ENCODE peak calls at places on chromosome 3, in six cellular contexts. T, B, R, G, S and M are unnamed samples.

GRCh38 chr3:63661242-63661641 is 8.8 kb downstream of the SNTN start:
- DNase-seq in T (no peak), B (no peak), R (peak), G (no peak), S (no peak), M (no peak)

GRCh38 chr3:187689984-187690383 is 12.4 kb downstream of the RTP2 start:
- DNase-seq in T (no peak), B (no peak), R (no peak), G (no peak), S (no peak), M (no peak)

GRCh38 chr3:3560566-3561336 is 238.5 kb upstream of the LRRN1 start:
- DNase-seq in T (no peak), B (no peak), R (no peak), G (no peak), S (no peak), M (no peak)

GRCh38 chr3:153599685-153600084 is 437.7 kb downstream of the RAP2B start:
- DNase-seq in T (no peak), B (no peak), R (no peak), G (peak), S (peak), M (no peak)

GRCh38 chr3:30162579-30162978 is 443.8 kb upstream of the TGFBR2 start:
- DNase-seq in T (no peak), B (no peak), R (no peak), G (no peak), S (no peak), M (no peak)

GRCh38 chr3:11944052-11944673 is 60.0 kb upstream of the SYN2 start:
- DNase-seq in T (peak), B (no peak), R (peak), G (no peak), S (peak), M (no peak)

GRCh38 chr3:42588625-42589024 is 2.0 kb upstream of the SS18L2 start:
- DNase-seq in T (no peak), B (no peak), R (no peak), G (no peak), S (no peak), M (no peak)

GRCh38 chr3:58613236-58614132 is 36.3 kb upstream of the FAM107A start:
- DNase-seq in T (no peak), B (no peak), R (no peak), G (no peak), S (no peak), M (no peak)

GRCh38 chr3:197168606-197169005 is 129.8 kb downstream of the DLG1 start:
- DNase-seq in T (no peak), B (no peak), R (no peak), G (no peak), S (no peak), M (no peak)

GRCh38 chr3:195113536-195113935 is 157.4 kb downstream of the XXYLT1 start:
- DNase-seq in T (no peak), B (no peak), R (no peak), G (no peak), S (no peak), M (no peak)

GRCh38 chr3:58188173-58188564 is 22.6 kb downstream of the DNASE1L3 start:
- DNase-seq in T (peak), B (no peak), R (no peak), G (no peak), S (no peak), M (no peak)

GRCh38 chr3:197224034-197224444 is 74.4 kb downstream of the DLG1 start:
- DNase-seq in T (peak), B (no peak), R (peak), G (no peak), S (no peak), M (no peak)

GRCh38 chr3:50708620-50709019 is 33.9 kb downstream of the DOCK3 start:
- DNase-seq in T (no peak), B (no peak), R (no peak), G (no peak), S (no peak), M (no peak)

GRCh38 chr3:38533285-38533994 is 37.3 kb downstream of the EXOG start:
- DNase-seq in T (no peak), B (peak), R (peak), G (peak), S (no peak), M (no peak)

GRCh38 chr3:155604967-155605366 is 139.9 kb downstream of the PLCH1 start:
- DNase-seq in T (no peak), B (no peak), R (no peak), G (no peak), S (no peak), M (no peak)

GRCh38 chr3:16374047-16375019 is 109.3 kb downstream of the OXNAD1 start:
- DNase-seq in T (no peak), B (peak), R (no peak), G (no peak), S (no peak), M (no peak)

GRCh38 chr3:191361456-191361855 is 31.1 kb upstream of the UTS2B start:
- DNase-seq in T (no peak), B (no peak), R (no peak), G (no peak), S (no peak), M (no peak)

GRCh38 chr3:193933451-193933850 is 202.5 kb upstream of the HES1 start:
- DNase-seq in T (no peak), B (no peak), R (no peak), G (no peak), S (no peak), M (no peak)

GRCh38 chr3:32681811-32682210 is 3.2 kb upstream of the CNOT10 start:
- DNase-seq in T (no peak), B (no peak), R (no peak), G (no peak), S (no peak), M (no peak)

GRCh38 chr3:50674349-50675178 is at the start of gene DOCK3:
- DNase-seq in T (no peak), B (peak), R (peak), G (peak), S (peak), M (no peak)

GRCh38 chr3:183253364-183253960 is 409 bp downstream of the B3GNT5 start:
- DNase-seq in T (no peak), B (peak), R (peak), G (peak), S (peak), M (peak)

GRCh38 chr3:141795719-141796435 is 32.7 kb downstream of the GRK7 start:
- DNase-seq in T (no peak), B (peak), R (no peak), G (peak), S (peak), M (peak)

GRCh38 chr3:16720367-16720766 is 115.1 kb upstream of the DAZL start:
- DNase-seq in T (no peak), B (no peak), R (no peak), G (no peak), S (no peak), M (no peak)

GRCh38 chr3:124701687-124702086 is 28.6 kb upstream of the UMPS start:
- DNase-seq in T (no peak), B (no peak), R (no peak), G (no peak), S (no peak), M (no peak)

GRCh38 chr3:42843730-42844713 is 31.7 kb downstream of the CYP8B1 start:
- DNase-seq in T (no peak), B (no peak), R (no peak), G (no peak), S (peak), M (no peak)

GRCh38 chr3:71584216-71585061 is 911 bp upstream of the FOXP1 start:
- DNase-seq in T (no peak), B (peak), R (peak), G (peak), S (peak), M (peak)

GRCh38 chr3:192992346-192992745 is 74.7 kb upstream of the MB21D2 start:
- DNase-seq in T (no peak), B (no peak), R (no peak), G (no peak), S (no peak), M (no peak)

GRCh38 chr3:24406900-24407299 is 87.8 kb downstream of the THRB start:
- DNase-seq in T (no peak), B (no peak), R (no peak), G (no peak), S (no peak), M (no peak)

GRCh38 chr3:133934073-133934970 is 38.6 kb upstream of the RAB6B start:
- DNase-seq in T (no peak), B (no peak), R (no peak), G (no peak), S (no peak), M (no peak)

GRCh38 chr3:31210068-31210650 is 315.7 kb upstream of the GADL1 start:
- DNase-seq in T (no peak), B (no peak), R (peak), G (no peak), S (no peak), M (no peak)
- TF ChIP-seq CTCF in T (no peak), B (peak), R (peak), G (no peak), S (no peak), M (no peak)

GRCh38 chr3:53046171-53047170 is 598 bp upstream of the SFMBT1 start:
- DNase-seq in T (no peak), B (peak), R (peak), G (peak), S (peak), M (no peak)
- TF ChIP-seq CTCF in T (peak), B (peak), R (peak), G (peak), S (peak), M (peak)

DNA sequence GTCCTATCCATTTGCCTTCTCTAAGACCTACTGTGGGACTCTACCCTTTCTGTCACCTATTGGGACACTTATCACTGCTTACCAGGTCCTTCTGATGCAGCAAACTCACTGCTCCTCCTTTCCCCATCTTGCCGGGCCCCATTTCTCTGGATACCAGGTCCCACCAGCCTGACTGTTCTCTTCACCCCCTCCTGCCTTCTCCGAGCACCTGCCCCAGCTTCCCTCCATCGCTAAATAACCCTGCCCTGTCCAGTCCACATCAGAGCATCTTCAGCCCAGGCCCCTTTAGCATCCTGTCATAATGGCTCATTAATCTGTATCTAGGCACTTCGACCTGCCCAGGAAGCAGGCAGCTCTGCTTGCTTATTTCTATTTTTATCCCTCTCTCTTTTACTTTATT is 74.7 kb downstream of the CRYGS start:
- DNase-seq in T (no peak), B (no peak), R (no peak), G (no peak), S (no peak), M (no peak)
- TF ChIP-seq CTCF in T (no peak), B (no peak), R (no peak), G (no peak), S (no peak), M (no peak)

GRCh38 chr3:115081444-115081843 is 65.6 kb downstream of the ZBTB20 start:
- DNase-seq in T (no peak), B (no peak), R (no peak), G (no peak), S (no peak), M (no peak)

GRCh38 chr3:115086379-115086778 is 60.7 kb downstream of the ZBTB20 start:
- DNase-seq in T (no peak), B (no peak), R (no peak), G (no peak), S (no peak), M (no peak)

GRCh38 chr3:115087512-115087911 is 59.6 kb downstream of the ZBTB20 start:
- DNase-seq in T (no peak), B (no peak), R (no peak), G (no peak), S (no peak), M (no peak)

GRCh38 chr3:115084686-115085085 is 62.4 kb downstream of the ZBTB20 start:
- DNase-seq in T (no peak), B (no peak), R (no peak), G (no peak), S (no peak), M (no peak)

DNA sequence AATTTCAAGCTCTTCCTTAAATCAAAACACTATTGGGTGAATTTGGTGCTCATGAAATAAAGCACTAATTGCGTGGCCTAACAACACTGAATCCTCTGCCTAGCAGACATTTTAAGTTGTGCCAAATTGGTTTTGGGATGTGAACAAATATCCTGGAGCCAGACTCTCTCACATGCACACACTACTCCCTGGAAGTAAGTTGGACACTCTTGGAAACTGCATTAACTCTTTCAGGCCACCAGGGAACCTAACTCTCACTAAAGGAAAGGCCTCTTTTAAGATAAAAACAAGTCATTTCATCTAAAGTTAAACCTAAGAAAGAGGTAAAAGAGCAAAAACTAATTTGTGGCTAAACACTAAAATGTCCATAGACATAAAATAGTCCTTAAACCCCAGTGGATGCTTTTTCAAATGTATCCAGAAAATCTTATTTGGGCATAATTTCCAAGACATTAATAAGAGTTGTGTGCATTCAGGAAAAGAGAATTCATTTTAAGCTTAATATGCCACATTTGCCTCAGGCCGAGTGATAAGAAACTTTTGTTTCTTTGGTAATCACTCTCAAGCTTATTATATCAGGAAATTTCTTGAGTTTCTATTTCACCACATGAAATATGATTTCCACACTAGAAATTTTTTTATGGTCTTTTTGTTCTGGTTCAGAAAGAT is 61.8 kb downstream of the ZBTB20 start:
- DNase-seq in T (no peak), B (no peak), R (peak), G (no peak), S (no peak), M (no peak)
- TF ChIP-seq CTCF in T (peak), B (peak), R (peak), G (peak), S (no peak), M (no peak)

GRCh38 chr3:170907519-170908234 is 760 bp downstream of the EIF5A2 start:
- DNase-seq in T (no peak), B (no peak), R (peak), G (no peak), S (no peak), M (no peak)

GRCh38 chr3:170908235-170909116 is at the start of gene EIF5A2:
- DNase-seq in T (peak), B (peak), R (peak), G (peak), S (peak), M (peak)

GRCh38 chr3:170903123-170903522 is 5.3 kb downstream of the EIF5A2 start:
- DNase-seq in T (no peak), B (no peak), R (no peak), G (no peak), S (no peak), M (no peak)

GRCh38 chr3:170909129-170909903 is 879 bp upstream of the EIF5A2 start:
- DNase-seq in T (peak), B (no peak), R (no peak), G (no peak), S (peak), M (no peak)

DNA sequence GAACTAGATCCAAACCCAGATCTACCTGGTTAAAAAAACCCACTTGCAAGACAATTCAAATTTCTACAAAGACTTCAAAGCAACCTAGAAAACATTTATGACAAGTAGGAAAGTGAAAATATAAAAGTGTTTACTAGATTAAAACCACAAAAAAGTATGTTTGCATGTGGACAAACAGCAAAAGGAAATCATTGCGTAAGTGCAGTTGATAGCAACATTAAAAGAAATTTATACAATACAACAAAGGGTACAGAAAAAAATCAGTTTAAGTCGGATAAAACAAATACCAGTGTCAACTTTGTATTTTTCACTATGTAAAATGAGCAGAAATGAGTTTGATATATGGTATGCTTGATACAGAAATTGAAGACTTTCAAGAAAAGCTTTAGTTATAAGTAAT is 2.6 kb downstream of the EIF5A2 start:
- DNase-seq in T (no peak), B (no peak), R (no peak), G (no peak), S (no peak), M (no peak)
- TF ChIP-seq CTCF in T (no peak), B (no peak), R (no peak), G (no peak), S (no peak), M (no peak)

GRCh38 chr3:65984975-65985374 is 53.7 kb downstream of the MAGI1 start:
- DNase-seq in T (no peak), B (no peak), R (no peak), G (no peak), S (no peak), M (no peak)
- TF ChIP-seq CTCF in T (no peak), B (no peak), R (no peak), G (no peak), S (no peak), M (no peak)

GRCh38 chr3:140579260-140579659 is 98.6 kb upstream of the TRIM42 start:
- DNase-seq in T (no peak), B (no peak), R (no peak), G (no peak), S (no peak), M (no peak)
- TF ChIP-seq CTCF in T (no peak), B (no peak), R (no peak), G (no peak), S (no peak), M (no peak)